ENCODE peak calls at places on chromosomes 13 and 19, in seven cellular contexts. L, E, K, A, D, F and X are unnamed samples.

GRCh38 chr13:53201454-53202225 is 173.0 kb downstream of the OLFM4 start:
- DNase-seq in L (no peak), E (peak), K (peak), A (no peak), D (peak), F (no peak), X (no peak)

GRCh38 chr13:51453959-51454703 is 1.3 kb upstream of the INTS6 start:
- DNase-seq in L (no peak), E (peak), K (no peak), A (no peak), D (no peak), F (peak), X (no peak)

GRCh38 chr13:100530645-100531044 is 57.9 kb downstream of the GGACT start:
- DNase-seq in L (no peak), E (peak), K (no peak), A (no peak), D (no peak), F (no peak), X (no peak)

GRCh38 chr19:16208064-16208759 is 10.5 kb downstream of the AP1M1 start:
- DNase-seq in L (no peak), E (no peak), K (no peak), A (no peak), D (no peak), F (no peak), X (no peak)

GRCh38 chr13:41315466-41316047 is 4.5 kb downstream of the NAA16 start:
- DNase-seq in L (no peak), E (peak), K (no peak), A (no peak), D (no peak), F (no peak), X (no peak)

GRCh38 chr13:30241537-30241936 is 65.8 kb downstream of the KATNAL1 start:
- DNase-seq in L (no peak), E (no peak), K (no peak), A (no peak), D (no peak), F (no peak), X (no peak)

GRCh38 chr19:38433268-38433733 is at the start of gene RYR1:
- DNase-seq in L (peak), E (peak), K (no peak), A (no peak), D (peak), F (peak), X (peak)

GRCh38 chr13:113730145-113730750 is 28.8 kb upstream of the TMEM255B start:
- DNase-seq in L (no peak), E (no peak), K (no peak), A (no peak), D (no peak), F (no peak), X (no peak)

GRCh38 chr19:18023596-18024212 is 15.7 kb downstream of the ARRDC2 start:
- DNase-seq in L (peak), E (no peak), K (no peak), A (no peak), D (peak), F (peak), X (peak)

GRCh38 chr19:18660051-18660910 is 23.2 kb upstream of the CRTC1 start:
- DNase-seq in L (peak), E (peak), K (no peak), A (no peak), D (no peak), F (no peak), X (no peak)

GRCh38 chr13:21011378-21011777 is 50.0 kb downstream of the LATS2 start:
- DNase-seq in L (no peak), E (no peak), K (no peak), A (no peak), D (no peak), F (no peak), X (no peak)

GRCh38 chr19:11361037-11361770 is 6.0 kb downstream of the PLPPR2 start:
- DNase-seq in L (no peak), E (no peak), K (peak), A (no peak), D (peak), F (no peak), X (no peak)

GRCh38 chr13:47610687-47611086 is 390.4 kb downstream of the SUCLA2 start:
- DNase-seq in L (no peak), E (no peak), K (no peak), A (no peak), D (no peak), F (no peak), X (no peak)

GRCh38 chr19:48271531-48272151 is 1.8 kb downstream of the ZNF114 start:
- DNase-seq in L (peak), E (peak), K (peak), A (no peak), D (no peak), F (no peak), X (peak)

GRCh38 chr13:32150794-32151193 is 119.2 kb downstream of the FRY start:
- DNase-seq in L (no peak), E (peak), K (no peak), A (no peak), D (peak), F (no peak), X (peak)

GRCh38 chr13:48501705-48502104 is 31.2 kb downstream of the RCBTB2 start:
- DNase-seq in L (no peak), E (no peak), K (no peak), A (no peak), D (no peak), F (no peak), X (no peak)

GRCh38 chr19:47187797-47188196 is 43.2 kb downstream of the BBC3 start:
- DNase-seq in L (no peak), E (no peak), K (no peak), A (no peak), D (no peak), F (no peak), X (no peak)

GRCh38 chr13:66926851-66927524 is 303.1 kb downstream of the PCDH9 start:
- DNase-seq in L (peak), E (no peak), K (no peak), A (no peak), D (no peak), F (no peak), X (no peak)

GRCh38 chr13:60654405-60654804 is 257.4 kb downstream of the TDRD3 start:
- DNase-seq in L (peak), E (peak), K (no peak), A (no peak), D (no peak), F (no peak), X (no peak)

GRCh38 chr19:8334458-8335342 is 8.4 kb downstream of the KANK3 start:
- DNase-seq in L (no peak), E (peak), K (peak), A (no peak), D (peak), F (peak), X (no peak)

GRCh38 chr19:16025108-16026101 is 50.9 kb upstream of the TPM4 start:
- DNase-seq in L (peak), E (peak), K (no peak), A (no peak), D (no peak), F (no peak), X (no peak)

GRCh38 chr19:10603873-10604459 is 16.9 kb upstream of the AP1M2 start:
- DNase-seq in L (peak), E (no peak), K (no peak), A (no peak), D (no peak), F (peak), X (peak)

GRCh38 chr19:1239796-1240737 is 1.5 kb upstream of the ATP5F1D start:
- DNase-seq in L (peak), E (peak), K (peak), A (peak), D (peak), F (peak), X (peak)

GRCh38 chr19:50332014-50332263 is 2.8 kb upstream of the KCNC3 start:
- DNase-seq in L (no peak), E (no peak), K (no peak), A (no peak), D (no peak), F (no peak), X (no peak)

GRCh38 chr13:59356607-59357006 is 807.1 kb downstream of the DIAPH3 start:
- DNase-seq in L (peak), E (peak), K (no peak), A (no peak), D (peak), F (no peak), X (no peak)

GRCh38 chr19:30167976-30168635 is 204.1 kb upstream of the ZNF536 start:
- DNase-seq in L (no peak), E (no peak), K (no peak), A (no peak), D (no peak), F (no peak), X (no peak)

GRCh38 chr19:19642506-19643157 is 825 bp downstream of the GMIP start:
- DNase-seq in L (no peak), E (peak), K (no peak), A (no peak), D (no peak), F (peak), X (no peak)

GRCh38 chr13:83879431-83880171 is 2.7 kb downstream of the SLITRK1 start:
- DNase-seq in L (no peak), E (peak), K (no peak), A (no peak), D (no peak), F (no peak), X (no peak)